ENCODE peak calls at places on chromosomes 5 and 9, in five cellular contexts. One of them, this sample, is unnamed.

GRCh38 chr9:132182609-132183073 is 20.8 kb downstream of the NTNG2 start:
- DNase-seq in T47D: peak; percentile 48
- DNase-seq in RPMI7951: no peak
- DNase-seq in nephron progenitor cell: peak; percentile 41
- DNase-seq in stimulated activated CD8-positive, alpha-beta memory T cell treated with anti-CD3 and anti-CD28 coated beads, Interleukin-4, amount 100 ng/mL, for 1 hour: no peak
- DNase-seq in this sample: peak; percentile 37

GRCh38 chr9:108933641-108934322 is at the start of gene ELP1:
- DNase-seq in T47D: peak; percentile 96
- DNase-seq in RPMI7951: peak; percentile 94
- DNase-seq in nephron progenitor cell: peak; percentile 96
- DNase-seq in stimulated activated CD8-positive, alpha-beta memory T cell treated with anti-CD3 and anti-CD28 coated beads, Interleukin-4, amount 100 ng/mL, for 1 hour: peak; percentile 86
- DNase-seq in this sample: peak; percentile 98

GRCh38 chr9:90064248-90064647 is 459.4 kb downstream of the GADD45G start:
- DNase-seq in T47D: peak; percentile 8
- DNase-seq in RPMI7951: no peak
- DNase-seq in nephron progenitor cell: no peak
- DNase-seq in stimulated activated CD8-positive, alpha-beta memory T cell treated with anti-CD3 and anti-CD28 coated beads, Interleukin-4, amount 100 ng/mL, for 1 hour: no peak
- DNase-seq in this sample: no peak

GRCh38 chr5:15326932-15327331 is 173.0 kb upstream of the FBXL7 start:
- DNase-seq in T47D: no peak
- DNase-seq in RPMI7951: no peak
- DNase-seq in nephron progenitor cell: no peak
- DNase-seq in stimulated activated CD8-positive, alpha-beta memory T cell treated with anti-CD3 and anti-CD28 coated beads, Interleukin-4, amount 100 ng/mL, for 1 hour: no peak
- DNase-seq in this sample: no peak

GRCh38 chr5:173884402-173885053 is 3.6 kb upstream of the CPEB4 start:
- DNase-seq in T47D: no peak
- DNase-seq in RPMI7951: no peak
- DNase-seq in nephron progenitor cell: no peak
- DNase-seq in stimulated activated CD8-positive, alpha-beta memory T cell treated with anti-CD3 and anti-CD28 coated beads, Interleukin-4, amount 100 ng/mL, for 1 hour: no peak
- DNase-seq in this sample: no peak

GRCh38 chr5:150078802-150079654 is 7.3 kb downstream of the CSF1R start:
- DNase-seq in T47D: no peak
- DNase-seq in RPMI7951: peak; percentile 30
- DNase-seq in nephron progenitor cell: no peak
- DNase-seq in stimulated activated CD8-positive, alpha-beta memory T cell treated with anti-CD3 and anti-CD28 coated beads, Interleukin-4, amount 100 ng/mL, for 1 hour: no peak
- DNase-seq in this sample: no peak

GRCh38 chr5:67530609-67531255 is 334.1 kb upstream of the CD180 start:
- DNase-seq in T47D: no peak
- DNase-seq in RPMI7951: no peak
- DNase-seq in nephron progenitor cell: peak; percentile 48
- DNase-seq in stimulated activated CD8-positive, alpha-beta memory T cell treated with anti-CD3 and anti-CD28 coated beads, Interleukin-4, amount 100 ng/mL, for 1 hour: no peak
- DNase-seq in this sample: no peak

GRCh38 chr5:64632251-64632650 is 58.1 kb upstream of the SHISAL2B start:
- DNase-seq in T47D: peak; percentile 67
- DNase-seq in RPMI7951: peak; percentile 11
- DNase-seq in nephron progenitor cell: no peak
- DNase-seq in stimulated activated CD8-positive, alpha-beta memory T cell treated with anti-CD3 and anti-CD28 coated beads, Interleukin-4, amount 100 ng/mL, for 1 hour: no peak
- DNase-seq in this sample: peak; percentile 3

GRCh38 chr9:18857769-18858168 is 175.2 kb downstream of the SAXO1 start:
- DNase-seq in T47D: no peak
- DNase-seq in RPMI7951: peak; percentile 48
- DNase-seq in nephron progenitor cell: no peak
- DNase-seq in stimulated activated CD8-positive, alpha-beta memory T cell treated with anti-CD3 and anti-CD28 coated beads, Interleukin-4, amount 100 ng/mL, for 1 hour: no peak
- DNase-seq in this sample: no peak

GRCh38 chr9:89655990-89656657 is 51.3 kb downstream of the GADD45G start:
- DNase-seq in T47D: no peak
- DNase-seq in RPMI7951: no peak
- DNase-seq in nephron progenitor cell: no peak
- DNase-seq in stimulated activated CD8-positive, alpha-beta memory T cell treated with anti-CD3 and anti-CD28 coated beads, Interleukin-4, amount 100 ng/mL, for 1 hour: no peak
- DNase-seq in this sample: peak; percentile 26

GRCh38 chr9:26326473-26327044 is 566.0 kb downstream of the CAAP1 start:
- DNase-seq in T47D: peak; percentile 68
- DNase-seq in RPMI7951: peak; percentile 71
- DNase-seq in nephron progenitor cell: peak; percentile 47
- DNase-seq in stimulated activated CD8-positive, alpha-beta memory T cell treated with anti-CD3 and anti-CD28 coated beads, Interleukin-4, amount 100 ng/mL, for 1 hour: no peak
- DNase-seq in this sample: no peak

GRCh38 chr9:104808030-104808614 is 44.2 kb downstream of the NIPSNAP3B start:
- DNase-seq in T47D: peak; percentile 42
- DNase-seq in RPMI7951: peak; percentile 48
- DNase-seq in nephron progenitor cell: no peak
- DNase-seq in stimulated activated CD8-positive, alpha-beta memory T cell treated with anti-CD3 and anti-CD28 coated beads, Interleukin-4, amount 100 ng/mL, for 1 hour: no peak
- DNase-seq in this sample: peak; percentile 61

GRCh38 chr5:181242031-181242451 is 1.7 kb downstream of the RACK1 start:
- DNase-seq in T47D: no peak
- DNase-seq in RPMI7951: no peak
- DNase-seq in nephron progenitor cell: no peak
- DNase-seq in stimulated activated CD8-positive, alpha-beta memory T cell treated with anti-CD3 and anti-CD28 coated beads, Interleukin-4, amount 100 ng/mL, for 1 hour: no peak
- DNase-seq in this sample: no peak

GRCh38 chr9:124183772-124184171 is 74.0 kb upstream of the NEK6 start:
- DNase-seq in T47D: no peak
- DNase-seq in RPMI7951: no peak
- DNase-seq in nephron progenitor cell: no peak
- DNase-seq in stimulated activated CD8-positive, alpha-beta memory T cell treated with anti-CD3 and anti-CD28 coated beads, Interleukin-4, amount 100 ng/mL, for 1 hour: no peak
- DNase-seq in this sample: no peak

GRCh38 chr5:92922231-92922967 is 658.6 kb downstream of the NR2F1-AS1 start:
- DNase-seq in T47D: no peak
- DNase-seq in RPMI7951: no peak
- DNase-seq in nephron progenitor cell: no peak
- DNase-seq in stimulated activated CD8-positive, alpha-beta memory T cell treated with anti-CD3 and anti-CD28 coated beads, Interleukin-4, amount 100 ng/mL, for 1 hour: no peak
- DNase-seq in this sample: no peak